ENCODE peak calls at places on chromosomes 6 and 20, in seven cellular contexts. X, G, V, Q, Z, U and I are unnamed samples.

GRCh38 chr20:39576786-39577185 is 614.6 kb downstream of the DHX35 start:
- DNase-seq in X (no peak), G (no peak), V (no peak), Q (no peak), Z (no peak), U (no peak), I (no peak)

GRCh38 chr20:46826343-46826984 is 68.2 kb upstream of the EYA2 start:
- DNase-seq in X (no peak), G (no peak), V (no peak), Q (no peak), Z (no peak), U (no peak), I (no peak)

GRCh38 chr6:128513878-128514277 is 6.5 kb downstream of the PTPRK start:
- DNase-seq in X (no peak), G (no peak), V (no peak), Q (no peak), Z (no peak), U (no peak), I (no peak)

GRCh38 chr20:39188264-39188765 is 226.2 kb downstream of the DHX35 start:
- DNase-seq in X (no peak), G (no peak), V (no peak), Q (no peak), Z (no peak), U (no peak), I (no peak)

GRCh38 chr6:142648526-142648925 is 296.4 kb downstream of the HIVEP2 start:
- DNase-seq in X (no peak), G (no peak), V (no peak), Q (no peak), Z (no peak), U (no peak), I (no peak)

GRCh38 chr6:64250126-64250525 is 614.5 kb downstream of the PHF3 start:
- DNase-seq in X (no peak), G (no peak), V (no peak), Q (no peak), Z (no peak), U (no peak), I (no peak)

GRCh38 chr20:47318596-47319516 is 37.6 kb downstream of the ZMYND8 start:
- DNase-seq in X (peak; percentile 88), G (peak; percentile 79), V (no peak), Q (peak; percentile 77), Z (peak; percentile 82), U (peak; percentile 76), I (no peak)

GRCh38 chr20:14401479-14402138 is 64.2 kb upstream of the FLRT3 start:
- DNase-seq in X (no peak), G (no peak), V (no peak), Q (no peak), Z (no peak), U (no peak), I (no peak)

GRCh38 chr6:161001421-161001820 is 9.9 kb downstream of the MAP3K4 start:
- DNase-seq in X (no peak), G (no peak), V (no peak), Q (no peak), Z (no peak), U (no peak), I (no peak)

GRCh38 chr6:169397684-169398083 is 144.0 kb upstream of the THBS2 start:
- DNase-seq in X (no peak), G (no peak), V (no peak), Q (no peak), Z (no peak), U (no peak), I (no peak)

GRCh38 chr20:44532981-44533331 is 11.1 kb upstream of the SERINC3 start:
- DNase-seq in X (no peak), G (no peak), V (peak; percentile 25), Q (no peak), Z (no peak), U (no peak), I (no peak)

GRCh38 chr6:55040102-55040848 is 134.0 kb upstream of the HCRTR2 start:
- DNase-seq in X (no peak), G (no peak), V (no peak), Q (no peak), Z (no peak), U (no peak), I (no peak)

GRCh38 chr6:54238407-54238806 is 69.8 kb upstream of the TINAG start:
- DNase-seq in X (no peak), G (peak; percentile 29), V (no peak), Q (no peak), Z (no peak), U (no peak), I (no peak)

GRCh38 chr6:139525415-139525814 is 151.0 kb upstream of the CITED2 start:
- DNase-seq in X (no peak), G (no peak), V (no peak), Q (no peak), Z (no peak), U (no peak), I (no peak)

GRCh38 chr6:22204153-22204552 is 92.7 kb downstream of the PRL start:
- DNase-seq in X (no peak), G (no peak), V (no peak), Q (no peak), Z (no peak), U (no peak), I (no peak)

GRCh38 chr6:117493470-117493869 is 11.0 kb downstream of the DCBLD1 start:
- DNase-seq in X (no peak), G (no peak), V (no peak), Q (no peak), Z (no peak), U (no peak), I (no peak)

GRCh38 chr20:25037288-25038102 is 20.4 kb downstream of the ACSS1 start:
- DNase-seq in X (no peak), G (no peak), V (no peak), Q (no peak), Z (no peak), U (no peak), I (no peak)
- H3K4me1 ChIP-seq in X (no peaks in the 10 kb centered on the region), G (peaks cover 43% of the 10 kb centered on the region), V (peaks cover 59% of the 10 kb centered on the region), Q (no peaks in the 10 kb centered on the region), Z (peaks cover 39% of the 10 kb centered on the region), U (peaks cover 100% of the 10 kb centered on the region), I (no peaks in the 10 kb centered on the region)

DNA sequence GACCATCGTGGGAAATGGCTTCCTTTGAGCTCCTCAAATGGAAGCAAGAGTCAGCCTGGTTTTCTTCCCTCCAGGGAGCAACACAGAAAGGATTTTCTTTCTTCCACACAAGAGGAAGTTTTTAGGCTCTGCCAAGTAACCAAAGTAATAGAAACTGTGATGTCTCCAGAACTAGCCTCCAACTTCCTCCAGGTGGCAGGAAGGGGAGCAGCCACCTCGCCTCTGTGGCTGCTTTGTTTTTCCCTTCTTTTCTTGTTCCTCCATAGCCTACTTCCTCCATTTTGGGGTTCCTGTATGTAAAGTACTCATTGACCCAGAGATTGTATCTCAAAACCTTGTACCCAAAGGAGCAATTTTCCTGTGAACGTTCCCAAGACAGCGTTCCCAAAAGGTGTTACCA is 32.7 kb upstream of the CCR6 start:
- DNase-seq in X (no peak), G (no peak), V (no peak), Q (no peak), Z (no peak), U (no peak), I (no peak)
- H3K27me3 ChIP-seq in X (no peaks in the 10 kb centered on the region), G (no peaks in the 10 kb centered on the region), V (no peaks in the 10 kb centered on the region), Q (no peaks in the 10 kb centered on the region), Z (no peaks in the 10 kb centered on the region), U (no peaks in the 10 kb centered on the region), I (no peaks in the 10 kb centered on the region)

DNA sequence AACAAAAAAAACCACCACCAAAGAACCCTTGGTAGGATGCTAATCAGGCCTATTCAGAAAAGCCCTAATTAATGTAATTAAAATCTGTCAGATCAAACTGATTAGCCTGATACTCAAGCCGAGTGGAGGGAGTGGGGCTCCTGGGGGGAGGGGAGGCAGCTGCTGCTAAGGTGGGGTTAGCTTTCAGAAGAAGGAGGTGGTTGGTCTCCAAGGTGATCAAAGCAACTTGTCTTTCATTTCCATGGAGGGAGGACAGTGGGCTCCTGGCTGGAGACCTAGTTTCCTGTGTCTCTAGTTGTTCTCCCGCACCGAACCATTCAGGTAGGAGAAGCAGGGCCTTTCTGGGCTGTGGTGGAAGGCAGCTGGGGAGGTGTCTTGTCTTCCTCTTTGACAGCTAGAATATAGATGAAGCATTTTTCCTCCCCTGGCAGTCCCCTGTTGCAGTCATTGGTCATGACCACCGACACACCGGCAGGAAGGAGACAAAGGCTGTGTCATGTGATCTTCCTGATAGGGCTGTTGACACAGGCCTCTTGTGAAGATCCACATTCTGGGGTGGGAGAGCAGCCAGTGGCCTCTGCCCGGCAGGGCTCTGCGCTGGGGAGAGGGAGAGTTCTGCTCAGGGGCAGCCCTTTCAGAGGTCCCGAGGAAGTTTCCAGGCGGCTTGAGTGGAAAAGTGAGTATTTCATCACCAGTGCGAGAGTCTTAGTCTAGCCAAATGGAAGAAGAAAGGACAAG is 39.9 kb upstream of the PRDM1 start:
- DNase-seq in X (no peak), G (peak; percentile 77), V (no peak), Q (no peak), Z (no peak), U (no peak), I (no peak)
- H3K4me1 ChIP-seq in X (no peaks in the 10 kb centered on the region), G (no peaks in the 10 kb centered on the region), V (no peaks in the 10 kb centered on the region), Q (no peaks in the 10 kb centered on the region), Z (no peaks in the 10 kb centered on the region), U (no peaks in the 10 kb centered on the region), I (peaks cover 3% of the 10 kb centered on the region)

DNA sequence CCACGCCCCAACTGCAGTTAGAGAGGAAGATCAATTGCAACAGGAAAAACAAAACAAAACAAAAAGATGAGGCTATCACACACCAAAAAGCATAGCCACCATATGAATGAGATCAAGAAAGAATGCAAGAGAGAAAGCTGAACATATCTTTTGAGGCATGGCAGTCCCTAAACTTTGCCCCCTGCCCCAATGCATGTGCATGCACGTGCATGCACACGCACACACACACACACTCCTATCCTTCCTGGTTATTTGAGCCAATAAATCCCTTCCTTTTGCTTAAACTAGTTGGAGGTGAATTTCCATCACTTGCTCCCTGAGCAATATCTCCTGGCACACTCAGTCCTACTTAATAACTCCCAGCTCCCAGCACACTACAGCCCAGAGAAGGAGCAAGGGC is 48.6 kb upstream of the FOXP4 start:
- DNase-seq in X (no peak), G (no peak), V (no peak), Q (no peak), Z (no peak), U (no peak), I (no peak)
- H3K27me3 ChIP-seq in X (no peaks in the 10 kb centered on the region), G (no peaks in the 10 kb centered on the region), V (peaks cover under 1% of the 10 kb centered on the region), Q (peaks cover 49% of the 10 kb centered on the region), Z (no peaks in the 10 kb centered on the region), U (no peaks in the 10 kb centered on the region), I (peaks cover 6% of the 10 kb centered on the region)

GRCh38 chr20:50916934-50917333 is 14.3 kb downstream of the ADNP start:
- DNase-seq in X (no peak), G (no peak), V (no peak), Q (no peak), Z (no peak), U (no peak), I (no peak)
- H3K4me1 ChIP-seq in X (peaks cover under 1% of the 10 kb centered on the region), G (peaks cover 58% of the 10 kb centered on the region), V (peaks cover 85% of the 10 kb centered on the region), Q (peaks cover 18% of the 10 kb centered on the region), Z (no peaks in the 10 kb centered on the region), U (peaks cover 92% of the 10 kb centered on the region), I (peaks cover 2% of the 10 kb centered on the region)

DNA sequence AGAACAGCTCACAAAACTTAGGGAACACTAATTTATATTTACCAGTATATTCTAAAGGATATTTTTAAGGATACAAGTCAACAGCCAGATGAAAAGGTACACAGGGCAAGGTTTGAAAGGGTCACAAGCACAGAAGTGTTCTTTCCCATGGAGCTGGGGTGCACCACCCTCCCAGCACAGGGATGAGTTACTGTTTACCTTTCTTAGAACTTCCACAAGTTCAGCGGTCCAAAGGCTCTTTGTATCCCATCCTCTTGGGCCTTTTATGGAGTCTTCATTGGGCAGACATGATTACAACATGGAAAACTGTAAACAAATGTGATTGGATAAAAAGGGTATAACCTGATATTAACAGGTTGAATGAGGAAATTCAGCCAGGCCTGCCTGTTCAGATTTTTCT is 1.1 kb upstream of the IL17F start:
- DNase-seq in X (no peak), G (peak; percentile 32), V (no peak), Q (no peak), Z (no peak), U (no peak), I (no peak)
- H3K27me3 ChIP-seq in X (no peaks in the 10 kb centered on the region), G (no peaks in the 10 kb centered on the region), V (no peaks in the 10 kb centered on the region), Q (no peaks in the 10 kb centered on the region), Z (no peaks in the 10 kb centered on the region), U (no peaks in the 10 kb centered on the region), I (no peaks in the 10 kb centered on the region)